ENCODE peak calls at places on chromosomes 16 and 17, in five cellular contexts. C, Q, S, X and Z are unnamed samples.

GRCh38 chr16:89729863-89730574 is 8.7 kb downstream of the ZNF276 start:
- DNase-seq in Q (no peak), X (no peak), C (no peak), S (no peak), Z (no peak)

GRCh38 chr17:48045270-48046001 is 2.7 kb upstream of the NFE2L1 start:
- DNase-seq in C (no peak), S (no peak), X (peak; percentile 80), Q (no peak), Z (no peak)

GRCh38 chr17:222172-222571 is 40.7 kb upstream of the DOC2B start:
- DNase-seq in S (no peak), Q (no peak), X (no peak), C (peak; percentile 41), Z (no peak)

GRCh38 chr17:68107373-68107772 is 71.8 kb downstream of the KPNA2 start:
- DNase-seq in X (no peak), Q (no peak), S (no peak), C (no peak), Z (no peak)

GRCh38 chr17:28552201-28552999 is at the start of gene UNC119:
- DNase-seq in Q (no peak), S (peak; percentile 84), C (peak; percentile 67), X (peak; percentile 37), Z (peak; percentile 35)

GRCh38 chr16:85238233-85238647 is 126.0 kb upstream of the CIBAR2 start:
- DNase-seq in X (peak; percentile 84), C (peak; percentile 36), S (peak; percentile 96), Q (no peak), Z (peak; percentile 68)

GRCh38 chr16:6684076-6684673 is 648.5 kb upstream of the RBFOX1 start:
- DNase-seq in X (peak; percentile 1), Q (no peak), C (no peak), S (no peak), Z (peak; percentile 7)

GRCh38 chr16:4370570-4371480 is 823 bp upstream of the VASN start:
- DNase-seq in X (peak; percentile 78), S (peak; percentile 97), C (peak; percentile 82), Q (no peak), Z (peak; percentile 50)

GRCh38 chr16:85715169-85716015 is 26.6 kb upstream of the GINS2 start:
- DNase-seq in Q (no peak), X (no peak), C (no peak), S (no peak), Z (no peak)

GRCh38 chr16:89150981-89151380 is 20.6 kb upstream of the CDH15 start:
- DNase-seq in X (no peak), Q (no peak), C (no peak), S (no peak), Z (no peak)

GRCh38 chr16:8682551-8683259 is 8.3 kb downstream of the ABAT start:
- DNase-seq in X (no peak), C (no peak), S (no peak), Q (no peak), Z (no peak)

GRCh38 chr17:11996722-11997146 is 541 bp downstream of the ZNF18 start:
- DNase-seq in Q (peak; percentile 31), X (peak; percentile 42), C (peak; percentile 40), S (peak; percentile 71), Z (peak; percentile 14)

GRCh38 chr17:44258811-44259351 is 9.1 kb downstream of the SLC4A1 start:
- DNase-seq in Q (no peak), S (no peak), C (no peak), X (no peak), Z (no peak)

GRCh38 chr16:4379001-4379688 is 7.5 kb downstream of the VASN start:
- DNase-seq in X (no peak), S (no peak), C (no peak), Q (no peak), Z (no peak)

GRCh38 chr17:57166803-57167202 is 81.8 kb downstream of the AKAP1 start:
- DNase-seq in X (no peak), Q (no peak), S (no peak), C (no peak), Z (no peak)

GRCh38 chr16:84836967-84837366 is 17.2 kb downstream of the CRISPLD2 start:
- DNase-seq in C (no peak), X (peak; percentile 27), Q (no peak), S (no peak), Z (no peak)

GRCh38 chr17:80071116-80071980 is 30.0 kb upstream of the GAA start:
- DNase-seq in X (peak; percentile 14), S (peak; percentile 87), Q (no peak), C (peak; percentile 72), Z (no peak)

GRCh38 chr16:84780977-84781376 is 38.8 kb upstream of the CRISPLD2 start:
- DNase-seq in S (no peak), C (no peak), Q (no peak), X (peak; percentile 27), Z (no peak)

GRCh38 chr17:82424001-82424862 is 5.8 kb upstream of the OGFOD3 start:
- DNase-seq in S (peak; percentile 80), C (no peak), X (peak; percentile 61), Q (no peak), Z (peak; percentile 23)

GRCh38 chr17:66548158-66548557 is 245.7 kb downstream of the PRKCA start:
- DNase-seq in S (no peak), C (no peak), Q (no peak), X (peak; percentile 55), Z (no peak)

GRCh38 chr17:9169116-9169515 is 147.8 kb downstream of the NTN1 start:
- DNase-seq in X (no peak), Q (no peak), C (no peak), S (no peak), Z (no peak)

GRCh38 chr16:67544329-67544841 is 15.8 kb downstream of the RIPOR1 start:
- DNase-seq in Q (no peak), S (no peak), C (no peak), X (no peak), Z (no peak)

GRCh38 chr17:70313450-70313849 is 144.1 kb downstream of the KCNJ2 start:
- DNase-seq in X (peak; percentile 65), C (no peak), Q (no peak), S (no peak), Z (no peak)

GRCh38 chr16:86956437-86956836 is 360.8 kb downstream of the C16orf95 start:
- DNase-seq in Q (no peak), C (no peak), X (no peak), S (no peak), Z (no peak)

DNA sequence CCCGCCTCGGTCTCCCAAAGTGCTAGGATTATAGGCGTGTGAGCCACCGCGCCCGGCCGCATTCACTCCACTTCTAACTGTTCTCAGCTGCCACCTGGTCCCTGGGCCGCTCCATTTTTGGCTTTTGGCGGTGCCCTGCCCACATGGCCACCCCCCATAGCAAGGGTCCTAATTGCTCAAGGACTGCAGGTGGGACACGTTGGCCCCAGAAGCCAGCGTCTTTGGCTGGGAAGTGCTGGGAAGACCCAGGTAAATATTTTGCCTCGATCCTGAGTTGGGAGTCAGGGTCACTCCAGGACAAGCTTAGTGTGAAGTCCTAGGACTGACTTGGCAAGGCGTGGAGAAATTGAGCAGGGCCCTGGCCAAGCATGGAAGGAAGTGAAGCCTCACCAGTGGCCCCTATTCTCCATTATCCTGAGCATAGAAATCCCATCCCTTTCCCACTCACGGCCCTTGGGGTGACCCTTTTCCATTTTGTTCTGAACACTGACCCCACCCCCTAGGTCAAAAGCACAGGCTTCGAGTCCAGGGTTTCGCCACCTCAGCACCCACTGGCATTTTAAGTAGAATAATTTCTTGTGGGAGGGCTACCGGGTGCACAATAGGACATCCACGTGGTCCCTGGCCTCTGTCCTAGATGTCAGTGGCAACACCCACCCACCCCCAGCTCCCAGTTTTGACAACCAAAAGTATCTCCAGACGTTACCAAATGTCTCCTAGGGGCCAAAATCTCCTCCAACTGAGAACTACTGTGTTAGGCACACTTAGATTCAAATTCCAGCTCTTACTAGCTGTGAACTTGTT is 5.9 kb upstream of the WDR81 start:
- DNase-seq in Q (no peak), C (no peak), X (no peak), S (peak; percentile 71), Z (no peak)
- H3K4me3 ChIP-seq in Q (peak overlapping the region; percentile 88), C (no peak overlapping the region), X (no peak overlapping the region), S (no peak overlapping the region), Z (no peak overlapping the region)

GRCh38 chr17:18143044-18143936 is 34.7 kb downstream of the MYO15A start:
- DNase-seq in X (peak; percentile 30), S (no peak), Q (no peak), C (no peak), Z (no peak)
- TF ChIP-seq CTCF in X (peak; percentile 47), S (no peak), Q (peak; percentile 60), C (no peak), Z (peak; percentile 69)

GRCh38 chr17:76188213-76189060 is 47.4 kb upstream of the FOXJ1 start:
- DNase-seq in C (no peak), X (peak; percentile 17), Q (no peak), S (no peak), Z (no peak)

GRCh38 chr17:76193616-76194015 is 46.7 kb downstream of the RNF157 start:
- DNase-seq in C (no peak), S (no peak), Q (no peak), X (no peak), Z (no peak)

GRCh38 chr17:76189741-76190140 is 48.7 kb upstream of the FOXJ1 start:
- DNase-seq in S (no peak), Q (no peak), X (no peak), C (no peak), Z (no peak)

GRCh38 chr17:76189247-76189646 is 48.2 kb upstream of the FOXJ1 start:
- DNase-seq in C (no peak), X (no peak), S (no peak), Q (no peak), Z (no peak)

DNA sequence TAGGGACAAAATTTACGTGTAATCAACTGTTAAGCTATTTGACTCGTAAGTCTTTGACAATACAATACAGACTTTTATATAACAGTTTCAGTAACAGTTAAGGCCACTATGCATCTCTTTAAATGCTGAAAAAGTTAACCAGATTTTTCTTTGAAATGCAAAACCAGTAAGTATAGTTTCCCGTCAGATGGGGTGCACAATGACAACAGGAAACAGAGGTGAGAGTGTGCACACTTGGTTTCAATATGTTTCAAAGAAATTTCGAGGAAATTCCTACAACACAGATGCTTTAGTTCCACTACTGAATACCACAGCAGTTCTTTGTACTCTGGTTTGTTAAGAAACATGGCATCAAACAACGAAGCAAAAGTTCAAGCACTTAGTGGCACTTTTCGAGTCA is 48.4 kb downstream of the RNF157 start:
- DNase-seq in X (no peak), C (no peak), Q (peak; percentile 78), S (no peak), Z (no peak)
- H3K4me3 ChIP-seq in X (no peak overlapping the region), C (no peak overlapping the region), Q (no peak overlapping the region), S (no peak overlapping the region), Z (no peak overlapping the region)

GRCh38 chr16:75095637-75096036 is 20.9 kb downstream of the LDHD start:
- DNase-seq in Q (no peak), C (no peak), S (no peak), X (no peak), Z (no peak)

GRCh38 chr16:75097191-75097761 is 19.3 kb downstream of the LDHD start:
- DNase-seq in S (no peak), X (no peak), Q (no peak), C (no peak), Z (no peak)

GRCh38 chr16:75095204-75095621 is 21.4 kb downstream of the LDHD start:
- DNase-seq in Q (no peak), C (no peak), S (no peak), X (no peak), Z (no peak)

GRCh38 chr16:75097941-75098897 is 18.4 kb downstream of the LDHD start:
- DNase-seq in Q (no peak), X (no peak), S (no peak), C (no peak), Z (no peak)

DNA sequence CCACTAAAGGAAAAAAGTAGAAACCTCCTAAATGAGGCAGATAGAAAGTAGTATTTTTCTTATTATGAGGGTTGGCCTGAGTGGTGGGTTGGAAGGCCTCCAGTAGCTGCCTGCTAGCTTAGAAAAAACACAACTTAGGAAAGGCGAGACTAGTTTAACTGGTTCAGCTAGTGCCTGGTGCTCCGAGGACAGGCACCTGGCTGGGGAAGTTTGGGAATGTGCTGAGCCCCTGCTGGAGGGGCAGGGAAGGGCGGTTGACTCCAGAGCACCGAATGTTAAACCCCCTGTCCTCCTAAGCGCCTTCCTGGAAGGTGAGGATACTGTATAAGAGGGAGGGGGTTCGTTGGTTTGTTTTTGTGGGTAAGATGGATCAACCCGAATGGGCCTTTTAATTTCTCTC is 19.9 kb downstream of the LDHD start:
- DNase-seq in C (no peak), X (no peak), Q (no peak), S (no peak), Z (no peak)
- TF ChIP-seq CTCF in C (no peak), X (peak; percentile 23), Q (peak; percentile 31), S (peak; percentile 12), Z (peak; percentile 60)